ENCODE peak calls at places on chromosome 18, in seven cellular contexts. T, X, I, L, V, N and S are unnamed samples.

GRCh38 chr18:31219395-31219794 is 56.7 kb upstream of the DSC1 start:
- DNase-seq in T (no peak), X (no peak), I (no peak), L (no peak), V (no peak), N (no peak), S (no peak)

GRCh38 chr18:28019425-28020108 is 157.4 kb downstream of the CDH2 start:
- DNase-seq in T (no peak), X (no peak), I (no peak), L (no peak), V (no peak), N (no peak), S (no peak)

GRCh38 chr18:74282359-74283254 is 9.2 kb downstream of the CYB5A start:
- DNase-seq in T (no peak), X (no peak), I (no peak), L (no peak), V (no peak), N (no peak), S (no peak)

GRCh38 chr18:13369756-13370510 is 151.4 kb downstream of the LDLRAD4 start:
- DNase-seq in T (no peak), X (no peak), I (no peak), L (no peak), V (peak; percentile 17), N (no peak), S (no peak)

GRCh38 chr18:227374-227773 is 40.5 kb downstream of the THOC1 start:
- DNase-seq in T (no peak), X (no peak), I (no peak), L (no peak), V (no peak), N (no peak), S (no peak)

GRCh38 chr18:10726198-10727068 is 200.6 kb downstream of the NAPG start:
- DNase-seq in T (no peak), X (no peak), I (no peak), L (no peak), V (no peak), N (peak; percentile 66), S (no peak)

GRCh38 chr18:23143871-23144270 is 8.6 kb downstream of the CABLES1 start:
- DNase-seq in T (no peak), X (no peak), I (no peak), L (peak; percentile 34), V (no peak), N (no peak), S (no peak)

GRCh38 chr18:59839931-59840685 is 59.7 kb upstream of the PMAIP1 start:
- DNase-seq in T (no peak), X (no peak), I (no peak), L (no peak), V (no peak), N (no peak), S (no peak)

GRCh38 chr18:55317832-55318231 is 270.2 kb downstream of the TCF4 start:
- DNase-seq in T (no peak), X (no peak), I (no peak), L (no peak), V (no peak), N (no peak), S (no peak)